ENCODE peak calls at places on chromosomes 5 and 9, in four cellular contexts. R, P, Z and L are unnamed samples.

GRCh38 chr9:126853667-126854066 is 6.8 kb upstream of the ZBTB34 start:
- DNase-seq in R (no peak), P (no peak), Z (no peak), L (no peak)

GRCh38 chr5:111151998-111152397 is 59.9 kb downstream of the WDR36 start:
- DNase-seq in R (no peak), P (no peak), Z (no peak), L (no peak)

GRCh38 chr9:7094052-7094451 is 336.3 kb downstream of the KDM4C start:
- DNase-seq in R (no peak), P (no peak), Z (no peak), L (no peak)

GRCh38 chr5:56339732-56340131 is 106.6 kb upstream of the ANKRD55 start:
- DNase-seq in R (no peak), P (no peak), Z (no peak), L (no peak)

GRCh38 chr5:3598725-3599282 is 3.2 kb downstream of the IRX1 start:
- DNase-seq in R (no peak), P (no peak), Z (no peak), L (no peak)

GRCh38 chr5:57306359-57306758 is 132.5 kb downstream of the GPBP1 start:
- DNase-seq in R (no peak), P (no peak), Z (no peak), L (no peak)

GRCh38 chr5:151885138-151885908 is 39.3 kb downstream of the GLRA1 start:
- DNase-seq in R (no peak), P (no peak), Z (no peak), L (no peak)

GRCh38 chr5:55597014-55597981 is 62.5 kb upstream of the PLPP1 start:
- DNase-seq in R (no peak), P (no peak), Z (no peak), L (no peak)

GRCh38 chr9:134590240-134591081 is 51.1 kb upstream of the COL5A1 start:
- DNase-seq in R (peak; percentile 45), P (no peak), Z (no peak), L (no peak)

GRCh38 chr9:24698864-24699518 is 153.3 kb upstream of the IZUMO3 start:
- DNase-seq in R (no peak), P (no peak), Z (no peak), L (no peak)

GRCh38 chr5:108830705-108831276 is 83.1 kb downstream of the FER start:
- DNase-seq in R (no peak), P (no peak), Z (no peak), L (no peak)

GRCh38 chr9:133492061-133493021 is 13.4 kb upstream of the SLC2A6 start:
- DNase-seq in R (no peak), P (no peak), Z (no peak), L (peak; percentile 41)

GRCh38 chr5:126137771-126138474 is 285.3 kb upstream of the GRAMD2B start:
- DNase-seq in R (no peak), P (no peak), Z (no peak), L (no peak)

GRCh38 chr5:68529581-68529980 is 314.0 kb downstream of the PIK3R1 start:
- DNase-seq in R (no peak), P (no peak), Z (no peak), L (no peak)

GRCh38 chr5:82018462-82018861 is 46.6 kb downstream of the ATG10 start:
- DNase-seq in R (no peak), P (no peak), Z (no peak), L (no peak)

GRCh38 chr9:92378825-92379535 is 25.4 kb downstream of the OGN start:
- DNase-seq in R (peak; percentile 80), P (no peak), Z (no peak), L (no peak)